ENCODE peak calls at places on chromosomes 12 and 14, in four cellular contexts. G is SK-N-SH, Q is GM23338, S is HepG2. T is an unnamed sample. For H4K20me1, the result is how much of the 10 kb centered on the place peaks cover.

GRCh38 chr12:89947437-89948265 is 239.0 kb upstream of the ATP2B1 start:
- DNase-seq in S (no peak), Q (peak), G (no peak), T (no peak)

GRCh38 chr12:44930972-44931600 is 55.0 kb upstream of the NELL2 start:
- DNase-seq in G (peak), Q (peak), S (peak), T (no peak)

GRCh38 chr12:98594050-98594853 is 766 bp downstream of the SLC25A3 start:
- DNase-seq in Q (peak), G (peak), S (no peak), T (no peak)

GRCh38 chr12:479161-479560 is 19.4 kb downstream of the B4GALNT3 start:
- DNase-seq in G (no peak), S (no peak), Q (no peak), T (no peak)

GRCh38 chr14:104435147-104436046 is 144.2 kb upstream of the C14orf180 start:
- DNase-seq in G (no peak), Q (no peak), S (no peak), T (no peak)

GRCh38 chr12:52358575-52359350 is 8.5 kb downstream of the KRT85 start:
- DNase-seq in G (no peak), Q (no peak), S (no peak), T (peak)

GRCh38 chr14:93956514-93957332 is 19.6 kb downstream of the ASB2 start:
- DNase-seq in G (no peak), S (no peak), Q (no peak), T (no peak)

GRCh38 chr14:31291210-31291609 is 83.6 kb upstream of the HECTD1 start:
- DNase-seq in Q (no peak), S (no peak), G (no peak), T (no peak)

GRCh38 chr12:132146772-132147422 is 2.6 kb downstream of the NOC4L start:
- DNase-seq in Q (no peak), S (no peak), G (peak), T (no peak)

GRCh38 chr12:4267904-4268548 is 5.5 kb upstream of the CCND2 start:
- DNase-seq in S (no peak), G (no peak), Q (no peak), T (no peak)

GRCh38 chr14:103155013-103155412 is 31.8 kb downstream of the TNFAIP2 start:
- DNase-seq in G (peak), Q (no peak), S (peak), T (no peak)

GRCh38 chr12:124520258-124520657 is 47.2 kb downstream of the NCOR2 start:
- DNase-seq in S (peak), G (no peak), Q (no peak), T (no peak)

GRCh38 chr12:24544368-24544767 is 404.5 kb downstream of the BCAT1 start:
- DNase-seq in S (no peak), Q (no peak), G (no peak), T (no peak)

GRCh38 chr12:111068281-111068680 is 147.9 kb upstream of the MYL2 start:
- DNase-seq in S (no peak), G (no peak), Q (no peak), T (no peak)

GRCh38 chr12:123780956-123781355 is 18.9 kb downstream of the DNAH10 start:
- DNase-seq in S (no peak), Q (no peak), G (no peak), T (no peak)

GRCh38 chr12:32679091-32679909 is at the start of gene DNM1L:
- DNase-seq in G (peak), Q (peak), S (peak), T (peak)

GRCh38 chr12:9273276-9273675 is 65.1 kb upstream of the PZP start:
- DNase-seq in S (no peak), Q (no peak), G (no peak), T (no peak)

DNA sequence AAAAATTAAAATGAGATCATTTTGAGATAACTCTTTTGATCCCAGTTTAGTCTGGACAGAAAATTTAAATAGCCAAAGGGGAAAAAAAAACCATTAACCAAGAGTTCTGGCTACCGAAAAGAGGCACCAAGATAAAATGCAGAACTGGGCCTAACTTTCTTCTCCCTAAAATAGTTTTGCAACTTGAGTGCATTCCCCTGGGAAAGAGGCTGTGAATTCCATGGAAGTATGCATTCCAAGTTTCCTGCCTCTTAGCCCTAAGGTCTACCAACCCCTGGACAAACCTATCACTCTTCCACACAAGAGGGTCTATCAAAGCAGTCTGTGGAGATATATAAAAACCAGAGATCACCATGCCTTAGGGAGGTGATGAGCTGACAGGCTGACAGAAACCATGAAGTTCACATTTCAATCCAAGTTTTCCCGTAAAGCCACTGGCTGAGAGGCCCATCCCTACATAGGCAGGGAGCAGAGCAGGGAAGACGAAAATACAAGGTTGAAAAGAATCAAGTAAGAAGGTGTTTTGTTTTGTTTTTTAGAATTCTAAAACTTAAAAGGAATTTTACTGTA is 33.8 kb downstream of the DCP1B start:
- DNase-seq in S (no peak), G (no peak), Q (no peak), T (no peak)
- H4K20me1 ChIP-seq in S (under half), G (under half), Q (under half), T (under half)

GRCh38 chr12:96233941-96234461 is 39.8 kb downstream of the ELK3 start:
- DNase-seq in G (peak), S (no peak), Q (no peak), T (no peak)

GRCh38 chr12:96228566-96229248 is 34.5 kb downstream of the ELK3 start:
- DNase-seq in G (no peak), Q (no peak), S (no peak), T (no peak)

GRCh38 chr12:96227365-96228106 is 33.4 kb downstream of the ELK3 start:
- DNase-seq in G (no peak), Q (no peak), S (no peak), T (no peak)

GRCh38 chr12:96233168-96233567 is 39.0 kb downstream of the ELK3 start:
- DNase-seq in Q (no peak), S (no peak), G (no peak), T (no peak)

GRCh38 chr12:96230646-96231045 is 36.5 kb downstream of the ELK3 start:
- DNase-seq in Q (no peak), S (no peak), G (no peak), T (no peak)
- H4K20me1 ChIP-seq in Q (under half), S (under half), G (half or more), T (under half)

GRCh38 chr14:101982621-101983020 is 18.2 kb downstream of the DYNC1H1 start:
- DNase-seq in Q (no peak), G (no peak), S (no peak), T (no peak)
- H4K20me1 ChIP-seq in Q (under half), G (under half), S (under half), T (under half)

GRCh38 chr14:72800848-72801370 is 93.0 kb downstream of the DPF3 start:
- DNase-seq in G (no peak), Q (no peak), S (no peak), T (no peak)

GRCh38 chr14:72801381-72801812 is 92.5 kb downstream of the DPF3 start:
- DNase-seq in S (no peak), G (no peak), Q (no peak), T (no peak)

GRCh38 chr14:72800296-72800695 is 93.6 kb downstream of the DPF3 start:
- DNase-seq in S (no peak), Q (no peak), G (no peak), T (no peak)

GRCh38 chr14:72793154-72793725 is 100.7 kb downstream of the DPF3 start:
- DNase-seq in G (no peak), S (no peak), Q (no peak), T (no peak)

GRCh38 chr14:72796935-72797334 is 97.0 kb downstream of the DPF3 start:
- DNase-seq in Q (peak), G (no peak), S (no peak), T (no peak)
- H4K20me1 ChIP-seq in Q (under half), G (under half), S (under half), T (under half)

DNA sequence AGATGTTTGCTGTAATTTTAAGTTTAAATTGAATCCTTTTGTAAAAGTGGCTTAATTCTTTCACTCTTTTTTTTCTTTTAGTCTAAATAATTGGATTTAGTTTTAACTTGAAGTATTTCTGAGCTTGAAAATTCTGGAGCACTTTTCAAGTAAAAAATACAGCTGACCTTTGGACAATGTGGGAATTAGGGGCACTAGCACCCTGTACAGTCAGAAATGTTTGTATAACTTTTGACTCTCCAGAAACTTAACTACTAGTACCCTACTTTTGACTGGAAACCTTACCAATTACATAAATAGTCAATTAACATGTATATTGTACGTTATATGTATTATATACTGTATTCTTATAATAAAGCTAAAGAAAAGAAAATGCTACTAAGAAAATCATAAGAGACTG is 7.8 kb downstream of the KTN1 start:
- DNase-seq in Q (no peak), G (no peak), S (no peak), T (no peak)
- H4K20me1 ChIP-seq in Q (under half), G (half or more), S (half or more), T (under half)

GRCh38 chr12:68623059-68623458 is 12.4 kb downstream of the RAP1B start:
- DNase-seq in Q (no peak), S (no peak), G (no peak), T (no peak)

GRCh38 chr12:68620528-68620927 is 9.8 kb downstream of the RAP1B start:
- DNase-seq in S (no peak), G (no peak), Q (no peak), T (no peak)

GRCh38 chr12:68622250-68622649 is 11.6 kb downstream of the RAP1B start:
- DNase-seq in G (no peak), Q (no peak), S (no peak), T (no peak)

GRCh38 chr12:68619541-68619940 is 8.8 kb downstream of the RAP1B start:
- DNase-seq in Q (no peak), G (no peak), S (no peak), T (no peak)

GRCh38 chr12:68621092-68622081 is 10.7 kb downstream of the RAP1B start:
- DNase-seq in S (no peak), Q (no peak), G (no peak), T (no peak)
- H4K20me1 ChIP-seq in S (half or more), Q (under half), G (half or more), T (under half)

GRCh38 chr12:117629454-117629853 is 268.0 kb upstream of the NOS1 start:
- DNase-seq in S (no peak), G (no peak), Q (no peak), T (no peak)
- H4K20me1 ChIP-seq in S (under half), G (under half), Q (under half), T (under half)

GRCh38 chr12:54277823-54278276 is 2.1 kb downstream of the CBX5 start:
- DNase-seq in S (no peak), G (no peak), Q (no peak), T (no peak)

GRCh38 chr12:54273981-54274380 is 5.9 kb downstream of the CBX5 start:
- DNase-seq in S (no peak), Q (no peak), G (no peak), T (no peak)

GRCh38 chr12:54279632-54280400 is at the start of gene CBX5:
- DNase-seq in Q (peak), G (peak), S (peak), T (peak)

GRCh38 chr12:54279227-54279631 is 693 bp downstream of the CBX5 start:
- DNase-seq in G (no peak), Q (no peak), S (no peak), T (no peak)

GRCh38 chr12:54276368-54276767 is 3.6 kb downstream of the CBX5 start:
- DNase-seq in Q (no peak), G (no peak), S (no peak), T (no peak)
- H4K20me1 ChIP-seq in Q (under half), G (under half), S (under half), T (under half)

DNA sequence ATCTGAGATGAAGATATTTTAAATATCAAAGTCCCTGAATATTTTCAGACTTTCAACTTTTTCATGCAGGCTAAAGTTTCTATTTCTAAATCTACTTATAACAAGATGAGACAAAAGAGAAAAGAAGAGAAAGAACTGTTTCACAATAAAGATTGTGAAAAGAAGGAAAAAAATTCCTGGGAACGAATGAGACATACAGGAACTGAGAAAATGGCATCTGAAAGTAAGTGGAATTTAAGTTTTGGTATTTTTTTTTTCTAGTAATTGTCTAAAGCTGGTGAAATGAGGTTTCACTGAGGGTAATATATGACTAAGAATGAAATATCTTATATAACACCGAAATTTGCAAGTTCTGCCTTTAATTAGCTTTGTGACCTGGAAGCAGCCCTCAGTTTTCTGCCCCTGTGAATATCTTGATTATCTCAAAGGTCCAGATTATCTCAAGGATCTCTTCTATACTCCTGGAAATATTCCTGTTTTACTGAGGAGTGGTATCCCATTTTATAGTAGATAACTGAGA is 55.7 kb upstream of the PRPF39 start:
- DNase-seq in Q (no peak), S (no peak), G (no peak), T (no peak)
- H4K20me1 ChIP-seq in Q (under half), S (under half), G (under half), T (under half)

GRCh38 chr12:56998981-56999380 is 7.4 kb downstream of the ZBTB39 start:
- DNase-seq in S (no peak), G (no peak), Q (no peak), T (peak)
- H4K20me1 ChIP-seq in S (under half), G (under half), Q (under half), T (under half)

T was measured in GM12878.